ENCODE peak calls at places on chromosomes 3 and 15, in six cellular contexts. One of them, this sample, is unnamed.

GRCh38 chr15:85168642-85169173 is 187.1 kb downstream of the PDE8A start:
- DNase-seq in HepG2: peak
- DNase-seq in K562: peak
- DNase-seq in GM12878: no peak
- DNase-seq in H1: peak
- DNase-seq in GM12891: peak
- DNase-seq in this sample: peak

GRCh38 chr3:115551091-115551490 is 72.2 kb upstream of the GAP43 start:
- DNase-seq in HepG2: no peak
- DNase-seq in K562: no peak
- DNase-seq in GM12878: no peak
- DNase-seq in H1: no peak
- DNase-seq in GM12891: no peak
- DNase-seq in this sample: no peak

GRCh38 chr3:23235264-23235663 is 32.1 kb downstream of the UBE2E2 start:
- DNase-seq in HepG2: no peak
- DNase-seq in K562: no peak
- DNase-seq in GM12878: no peak
- DNase-seq in H1: no peak
- DNase-seq in GM12891: no peak
- DNase-seq in this sample: no peak

GRCh38 chr3:32510075-32510724 is 7.5 kb upstream of the CMTM6 start:
- DNase-seq in HepG2: peak
- DNase-seq in K562: peak
- DNase-seq in GM12878: no peak
- DNase-seq in H1: no peak
- DNase-seq in GM12891: peak
- DNase-seq in this sample: peak

GRCh38 chr3:52327486-52328290 is 11.6 kb downstream of the DNAH1 start:
- DNase-seq in HepG2: peak
- DNase-seq in K562: no peak
- DNase-seq in GM12878: no peak
- DNase-seq in H1: no peak
- DNase-seq in GM12891: no peak
- DNase-seq in this sample: no peak

GRCh38 chr3:15050405-15051092 is 14.6 kb downstream of the MRPS25 start:
- DNase-seq in HepG2: no peak
- DNase-seq in K562: no peak
- DNase-seq in GM12878: peak
- DNase-seq in H1: no peak
- DNase-seq in GM12891: peak
- DNase-seq in this sample: peak

GRCh38 chr3:124078978-124079911 is 87.3 kb upstream of the ROPN1 start:
- DNase-seq in HepG2: peak
- DNase-seq in K562: peak
- DNase-seq in GM12878: no peak
- DNase-seq in H1: no peak
- DNase-seq in GM12891: no peak
- DNase-seq in this sample: no peak

GRCh38 chr3:108124337-108125150 is 33.7 kb upstream of the CD47 start:
- DNase-seq in HepG2: no peak
- DNase-seq in K562: no peak
- DNase-seq in GM12878: peak
- DNase-seq in H1: no peak
- DNase-seq in GM12891: no peak
- DNase-seq in this sample: no peak

GRCh38 chr3:161498259-161498921 is 1.8 kb downstream of the OTOL1 start:
- DNase-seq in HepG2: no peak
- DNase-seq in K562: no peak
- DNase-seq in GM12878: no peak
- DNase-seq in H1: no peak
- DNase-seq in GM12891: no peak
- DNase-seq in this sample: no peak

GRCh38 chr15:85854345-85855097 is 59.8 kb upstream of the KLHL25 start:
- DNase-seq in HepG2: peak
- DNase-seq in K562: peak
- DNase-seq in GM12878: no peak
- DNase-seq in H1: no peak
- DNase-seq in GM12891: peak
- DNase-seq in this sample: peak

GRCh38 chr3:124834723-124835718 is 52.1 kb downstream of the ITGB5 start:
- DNase-seq in HepG2: peak
- DNase-seq in K562: no peak
- DNase-seq in GM12878: peak
- DNase-seq in H1: no peak
- DNase-seq in GM12891: peak
- DNase-seq in this sample: peak

GRCh38 chr15:40330368-40330836 is 6.9 kb downstream of the INAFM2 start:
- DNase-seq in HepG2: no peak
- DNase-seq in K562: peak
- DNase-seq in GM12878: no peak
- DNase-seq in H1: no peak
- DNase-seq in GM12891: no peak
- DNase-seq in this sample: no peak

GRCh38 chr3:150627557-150627956 is 24.4 kb downstream of the SELENOT start:
- DNase-seq in HepG2: no peak
- DNase-seq in K562: no peak
- DNase-seq in GM12878: no peak
- DNase-seq in H1: no peak
- DNase-seq in GM12891: no peak
- DNase-seq in this sample: no peak

GRCh38 chr3:133479401-133479800 is 79.5 kb downstream of the BFSP2 start:
- DNase-seq in HepG2: no peak
- DNase-seq in K562: no peak
- DNase-seq in GM12878: no peak
- DNase-seq in H1: no peak
- DNase-seq in GM12891: no peak
- DNase-seq in this sample: no peak

GRCh38 chr3:30488070-30488756 is 118.2 kb upstream of the TGFBR2 start:
- DNase-seq in HepG2: no peak
- DNase-seq in K562: no peak
- DNase-seq in GM12878: no peak
- DNase-seq in H1: no peak
- DNase-seq in GM12891: no peak
- DNase-seq in this sample: no peak

GRCh38 chr3:133992385-133992784 is 37.3 kb downstream of the SLCO2A1 start:
- DNase-seq in HepG2: no peak
- DNase-seq in K562: no peak
- DNase-seq in GM12878: no peak
- DNase-seq in H1: no peak
- DNase-seq in GM12891: no peak
- DNase-seq in this sample: no peak

GRCh38 chr15:66679657-66680108 is 22.4 kb upstream of the SMAD6 start:
- DNase-seq in HepG2: peak
- DNase-seq in K562: peak
- DNase-seq in GM12878: no peak
- DNase-seq in H1: no peak
- DNase-seq in GM12891: no peak
- DNase-seq in this sample: no peak

GRCh38 chr15:66863382-66864085 is 161.5 kb downstream of the SMAD6 start:
- DNase-seq in HepG2: no peak
- DNase-seq in K562: no peak
- DNase-seq in GM12878: no peak
- DNase-seq in H1: no peak
- DNase-seq in GM12891: no peak
- DNase-seq in this sample: no peak

GRCh38 chr15:67120839-67121540 is 55.6 kb downstream of the SMAD3 start:
- DNase-seq in HepG2: no peak
- DNase-seq in K562: peak
- DNase-seq in GM12878: peak
- DNase-seq in H1: no peak
- DNase-seq in GM12891: peak
- DNase-seq in this sample: peak

DNA sequence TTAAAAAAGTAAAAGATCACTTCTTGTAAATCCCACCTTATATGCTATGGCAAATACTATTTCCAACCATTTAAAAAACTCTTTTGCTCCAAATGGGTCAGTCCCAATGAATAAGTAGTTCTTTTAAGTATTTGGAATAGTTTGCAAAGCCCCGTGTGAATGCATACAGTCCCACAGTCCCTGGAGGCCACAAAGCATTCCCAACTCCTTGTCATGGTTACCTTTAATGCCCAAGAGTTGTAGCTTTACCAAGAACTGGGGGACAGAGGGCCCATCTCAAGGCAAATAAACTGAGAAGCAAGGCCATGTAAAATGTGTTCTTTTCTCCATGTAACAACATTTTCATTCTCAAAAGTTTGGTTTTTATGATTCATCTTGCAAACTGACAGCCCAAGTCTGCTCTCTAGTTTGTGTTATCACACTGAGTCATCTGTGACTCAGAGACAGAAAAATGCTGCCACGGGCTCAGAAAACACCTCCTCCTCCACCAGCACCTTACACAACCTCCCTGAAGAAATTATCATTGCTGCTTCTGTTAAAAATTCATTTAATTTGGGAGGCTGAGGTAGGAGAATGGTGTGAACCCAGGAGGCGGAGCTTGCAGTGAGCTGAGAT is 336.2 kb downstream of the ERC2 start:
- DNase-seq in HepG2: peak
- DNase-seq in K562: peak
- DNase-seq in GM12878: no peak
- DNase-seq in H1: no peak
- DNase-seq in GM12891: no peak
- DNase-seq in this sample: no peak
- TF ChIP-seq POLR2AphosphoS5 in HepG2: no peak
- TF ChIP-seq POLR2AphosphoS5 in K562: no peak
- TF ChIP-seq POLR2AphosphoS5 in GM12878: no peak
- TF ChIP-seq POLR2AphosphoS5 in H1: no peak
- TF ChIP-seq POLR2AphosphoS5 in GM12891: no peak
- TF ChIP-seq POLR2AphosphoS5 in this sample: no peak

GRCh38 chr15:64422697-64423096 is 35.1 kb downstream of the TRIP4 start:
- DNase-seq in HepG2: no peak
- DNase-seq in K562: no peak
- DNase-seq in GM12878: no peak
- DNase-seq in H1: no peak
- DNase-seq in GM12891: no peak
- DNase-seq in this sample: no peak

GRCh38 chr15:64429448-64429847 is 30.9 kb upstream of the ZNF609 start:
- DNase-seq in HepG2: no peak
- DNase-seq in K562: no peak
- DNase-seq in GM12878: no peak
- DNase-seq in H1: no peak
- DNase-seq in GM12891: no peak
- DNase-seq in this sample: no peak

GRCh38 chr15:64430000-64430735 is 30.2 kb upstream of the ZNF609 start:
- DNase-seq in HepG2: no peak
- DNase-seq in K562: no peak
- DNase-seq in GM12878: peak
- DNase-seq in H1: peak
- DNase-seq in GM12891: no peak
- DNase-seq in this sample: no peak

GRCh38 chr15:64423970-64424369 is 36.3 kb downstream of the TRIP4 start:
- DNase-seq in HepG2: no peak
- DNase-seq in K562: no peak
- DNase-seq in GM12878: peak
- DNase-seq in H1: no peak
- DNase-seq in GM12891: no peak
- DNase-seq in this sample: no peak

DNA sequence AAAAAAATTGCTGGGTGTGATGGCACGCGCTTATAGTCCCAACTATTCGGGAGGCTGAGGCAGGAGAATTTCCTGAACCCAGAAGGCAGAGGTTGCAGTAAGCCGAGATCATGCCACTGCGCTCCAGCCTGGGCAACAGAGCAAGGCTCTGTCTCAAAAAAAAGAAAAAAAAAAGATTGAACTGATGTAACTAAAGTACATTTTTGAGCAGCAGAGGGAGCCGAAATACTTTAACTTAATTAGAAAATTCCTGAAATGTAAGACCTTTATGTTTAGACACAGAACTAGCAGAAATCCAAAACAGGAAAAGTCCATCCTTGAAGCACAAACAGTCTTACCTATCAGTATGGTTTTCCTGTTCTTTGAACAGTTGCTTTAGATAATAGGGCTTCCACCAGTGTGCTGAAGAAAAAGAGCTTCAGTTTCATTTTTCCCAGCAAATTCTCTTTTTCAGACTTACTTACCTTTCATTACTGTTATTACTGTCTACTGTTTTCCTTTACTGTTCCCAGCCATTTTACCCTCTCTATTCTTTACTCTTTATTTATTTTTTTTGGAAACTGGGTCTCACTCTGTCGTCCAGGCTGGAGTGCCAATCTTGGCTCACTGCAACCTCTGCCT is 33.4 kb upstream of the ZNF609 start:
- DNase-seq in HepG2: peak
- DNase-seq in K562: no peak
- DNase-seq in GM12878: no peak
- DNase-seq in H1: no peak
- DNase-seq in GM12891: no peak
- DNase-seq in this sample: no peak
- TF ChIP-seq TAF1 in HepG2: no peak
- TF ChIP-seq TAF1 in K562: no peak
- TF ChIP-seq TAF1 in GM12878: no peak
- TF ChIP-seq TAF1 in H1: no peak
- TF ChIP-seq TAF1 in GM12891: no peak
- TF ChIP-seq TAF1 in this sample: no peak

DNA sequence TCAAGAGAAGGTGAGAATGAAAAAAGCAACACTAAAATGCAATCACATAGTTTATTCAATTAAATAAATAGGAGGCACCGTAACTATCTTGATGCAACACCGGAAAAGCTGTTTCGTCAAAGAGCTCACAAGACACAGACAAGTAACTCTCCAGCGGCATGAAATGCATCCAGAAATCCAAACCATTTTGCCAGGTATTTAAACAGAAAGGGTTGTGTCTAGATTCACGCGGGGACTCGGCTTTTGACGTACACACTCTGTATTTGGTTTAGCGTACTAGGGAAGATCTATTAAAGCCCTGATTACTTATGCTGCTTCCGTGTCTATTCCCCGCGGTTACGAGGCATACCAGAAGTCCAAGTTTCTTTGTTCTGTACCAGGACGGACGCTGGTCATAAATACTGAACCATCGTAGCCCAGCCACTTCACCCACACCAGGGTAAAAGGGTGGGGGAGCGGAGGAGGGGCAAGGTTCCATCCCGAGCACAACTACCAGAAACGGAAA is 685 bp downstream of the BNIP2 start:
- DNase-seq in HepG2: peak
- DNase-seq in K562: no peak
- DNase-seq in GM12878: peak
- DNase-seq in H1: no peak
- DNase-seq in GM12891: no peak
- DNase-seq in this sample: no peak
- TF ChIP-seq POLR2A in HepG2: no peak
- TF ChIP-seq POLR2A in K562: no peak
- TF ChIP-seq POLR2A in GM12878: no peak
- TF ChIP-seq POLR2A in H1: no peak
- TF ChIP-seq POLR2A in GM12891: no peak
- TF ChIP-seq POLR2A in this sample: no peak

DNA sequence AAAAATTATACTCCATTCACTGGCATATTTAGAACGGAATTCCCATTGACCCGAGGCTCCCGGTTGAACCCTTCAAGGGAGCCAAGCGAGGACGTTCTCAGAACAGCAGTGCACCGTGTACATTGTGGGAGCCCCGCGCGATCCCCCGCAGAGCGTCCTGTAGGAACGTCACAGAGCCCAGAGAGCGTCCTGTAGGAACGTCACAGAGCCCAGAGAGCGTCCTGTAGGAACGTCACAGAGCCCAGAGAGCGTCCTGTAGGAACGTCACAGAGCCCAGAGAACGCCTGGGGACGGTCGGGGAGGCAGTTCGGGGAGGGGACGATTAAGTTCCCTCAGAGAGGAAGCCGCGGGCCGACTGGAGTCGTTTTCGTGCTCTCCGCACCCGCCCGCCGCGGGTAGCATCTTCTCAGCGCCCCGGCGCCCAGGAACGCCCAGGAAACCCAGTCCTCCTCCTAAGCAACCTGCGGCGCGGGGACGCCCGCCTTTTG is 506 bp upstream of the ATP1B3 start:
- DNase-seq in HepG2: no peak
- DNase-seq in K562: no peak
- DNase-seq in GM12878: no peak
- DNase-seq in H1: peak
- DNase-seq in GM12891: no peak
- DNase-seq in this sample: no peak
- TF ChIP-seq POLR2AphosphoS5 in HepG2: no peak
- TF ChIP-seq POLR2AphosphoS5 in K562: no peak
- TF ChIP-seq POLR2AphosphoS5 in GM12878: no peak
- TF ChIP-seq POLR2AphosphoS5 in H1: no peak
- TF ChIP-seq POLR2AphosphoS5 in GM12891: no peak
- TF ChIP-seq POLR2AphosphoS5 in this sample: no peak

This sample was measured in GM12892.